ENCODE peak calls at places on chromosome 1, in eight cellular contexts. D is M059J; B is stimulated activated CD8-positive, alpha-beta memory T cell treated with anti-CD3 and anti-CD28 coated beads, Interleukin-15, amount 100 ng/mL, for 24 hours; S is amniotic stem cell; C is psoas muscle; L is pons; E is activated CD8-positive, alpha-beta memory T cell treated with anti-CD3 and anti-CD28 coated beads, Interleukin-2, amount 50 U/mL, for 4 hours; G is nephron progenitor cell. R is an unnamed sample.

GRCh38 chr1:79614762-79615161 is 608.2 kb upstream of the ADGRL4 start:
- DNase-seq in S (no peak), E (no peak), C (no peak), L (no peak), B (no peak), D (no peak), G (no peak), R (no peak)

GRCh38 chr1:89762801-89763648 is 57.8 kb upstream of the LRRC8D start:
- DNase-seq in S (peak; percentile 66), E (peak; percentile 90), C (peak; percentile 91), D (peak; percentile 77), G (peak; percentile 90), L (peak; percentile 86), B (peak; percentile 58), R (peak; percentile 92)

GRCh38 chr1:53693773-53694717 is 44.9 kb downstream of the GLIS1 start:
- DNase-seq in D (no peak), S (no peak), G (no peak), L (no peak), C (no peak), B (no peak), E (no peak), R (peak; percentile 59)

GRCh38 chr1:88730132-88730675 is 46.1 kb downstream of the PKN2 start:
- DNase-seq in D (no peak), C (no peak), L (peak; percentile 64), S (no peak), B (no peak), G (no peak), E (no peak), R (no peak)

GRCh38 chr1:245751111-245751510 is 596.3 kb downstream of the KIF26B start:
- DNase-seq in G (no peak), S (no peak), B (no peak), C (no peak), D (no peak), L (no peak), E (no peak), R (no peak)

GRCh38 chr1:39500862-39501389 is 9.5 kb downstream of the BMP8A start:
- DNase-seq in L (no peak), B (no peak), D (no peak), S (no peak), E (no peak), G (no peak), C (no peak), R (no peak)

GRCh38 chr1:184221087-184221486 is 165.7 kb upstream of the C1orf21 start:
- DNase-seq in E (no peak), C (no peak), D (no peak), B (no peak), G (no peak), S (no peak), L (no peak), R (no peak)

GRCh38 chr1:51661081-51661518 is 44.2 kb downstream of the OSBPL9 start:
- DNase-seq in B (no peak), G (no peak), C (no peak), S (peak; percentile 93), D (peak; percentile 98), E (no peak), L (no peak), R (no peak)

GRCh38 chr1:8158995-8159394 is 132.9 kb upstream of the ERRFI1 start:
- DNase-seq in B (no peak), E (no peak), L (no peak), D (no peak), C (no peak), G (no peak), S (no peak), R (no peak)

GRCh38 chr1:201795066-201795465 is 33.9 kb upstream of the IPO9 start:
- DNase-seq in E (no peak), D (no peak), L (no peak), C (no peak), G (no peak), B (no peak), S (no peak), R (peak; percentile 32)

GRCh38 chr1:213250041-213250440 is 199.0 kb downstream of the RPS6KC1 start:
- DNase-seq in G (no peak), C (no peak), B (no peak), L (no peak), D (no peak), S (no peak), E (no peak), R (no peak)

GRCh38 chr1:4725416-4725815 is 71.0 kb downstream of the AJAP1 start:
- DNase-seq in C (no peak), E (no peak), L (no peak), B (no peak), G (no peak), S (no peak), D (no peak), R (no peak)

GRCh38 chr1:7621334-7622219 is 149.5 kb upstream of the VAMP3 start:
- DNase-seq in C (peak; percentile 53), D (peak; percentile 96), E (no peak), B (no peak), L (no peak), G (peak; percentile 1), S (no peak), R (no peak)

GRCh38 chr1:44693900-44694299 is 19.4 kb downstream of the ARMH1 start:
- DNase-seq in E (no peak), D (no peak), G (no peak), L (no peak), B (no peak), S (no peak), C (no peak), R (no peak)

GRCh38 chr1:101174722-101175121 is 62.1 kb upstream of the S1PR1 start:
- DNase-seq in B (no peak), S (peak; percentile 51), E (no peak), L (no peak), G (no peak), D (peak; percentile 86), C (no peak), R (no peak)

GRCh38 chr1:192805832-192806323 is 3.0 kb upstream of the RGS2 start:
- DNase-seq in G (no peak), D (peak; percentile 93), E (no peak), S (peak; percentile 76), L (peak; percentile 81), B (no peak), C (no peak), R (peak; percentile 94)

GRCh38 chr1:15272009-15272781 is 25.2 kb downstream of the FHAD1 start:
- DNase-seq in E (peak; percentile 26), L (peak; percentile 81), S (peak; percentile 79), G (peak; percentile 60), B (no peak), D (peak; percentile 82), C (no peak), R (peak; percentile 73)

GRCh38 chr1:43426221-43426620 is 27.5 kb downstream of the HYI start:
- DNase-seq in C (no peak), G (no peak), E (no peak), D (no peak), L (no peak), S (no peak), B (no peak), R (no peak)

GRCh38 chr1:87508247-87508646 is 179.6 kb downstream of the LMO4 start:
- DNase-seq in G (no peak), L (no peak), S (no peak), B (no peak), D (peak; percentile 4), E (no peak), C (no peak), R (no peak)

GRCh38 chr1:223780926-223781325 is 64.8 kb downstream of the TP53BP2 start:
- DNase-seq in B (no peak), C (no peak), L (peak; percentile 54), E (no peak), S (no peak), D (no peak), G (no peak), R (no peak)

GRCh38 chr1:77533660-77534295 is 148.7 kb downstream of the ZZZ3 start:
- DNase-seq in B (no peak), G (peak; percentile 63), E (peak; percentile 60), D (peak; percentile 71), L (peak; percentile 89), C (peak; percentile 64), S (no peak), R (peak; percentile 84)

GRCh38 chr1:205585835-205586785 is 45.7 kb downstream of the ELK4 start:
- DNase-seq in L (no peak), C (peak; percentile 45), G (no peak), S (no peak), D (no peak), B (no peak), E (no peak), R (no peak)

GRCh38 chr1:53642607-53643006 is 96.4 kb downstream of the GLIS1 start:
- DNase-seq in D (no peak), S (no peak), L (no peak), B (no peak), E (peak; percentile 2), C (no peak), G (no peak), R (no peak)

GRCh38 chr1:209883341-209883971 is 54.6 kb upstream of the SYT14 start:
- DNase-seq in D (peak; percentile 92), S (peak; percentile 30), L (no peak), B (no peak), C (no peak), G (no peak), E (no peak), R (peak; percentile 90)

GRCh38 chr1:156814571-156815260 is 1.9 kb downstream of the SH2D2A start:
- DNase-seq in E (peak; percentile 61), L (no peak), G (no peak), S (no peak), D (no peak), B (no peak), C (no peak), R (peak; percentile 46)

GRCh38 chr1:233252436-233252835 is 43.1 kb downstream of the PCNX2 start:
- DNase-seq in B (no peak), S (no peak), G (no peak), D (no peak), L (peak; percentile 49), E (no peak), C (no peak), R (no peak)

GRCh38 chr1:200610846-200611245 is 9.7 kb downstream of the KIF14 start:
- DNase-seq in S (no peak), L (no peak), D (no peak), B (no peak), C (no peak), G (no peak), E (no peak), R (no peak)

GRCh38 chr1:20426923-20427322 is 59.1 kb downstream of the CAMK2N1 start:
- DNase-seq in C (no peak), D (peak; percentile 91), E (no peak), L (no peak), G (no peak), B (no peak), S (peak; percentile 60), R (no peak)

R was measured in lung microvascular endothelial cell.